ENCODE peak calls at places on chromosomes 13 and 19, in four cellular contexts. N is uterus, S is GM12891, Z is EH. I is an unnamed sample.

GRCh38 chr19:50258918-50259372 is 55.5 kb downstream of the MYH14 start:
- DNase-seq in Z (no peak), S (no peak), N (no peak), I (peak; percentile 87)

GRCh38 chr13:106597759-106598395 is 29.9 kb upstream of the ARGLU1 start:
- DNase-seq in N (no peak), Z (no peak), S (no peak), I (no peak)

GRCh38 chr19:18419699-18420460 is 682 bp downstream of the SSBP4 start:
- DNase-seq in Z (no peak), S (no peak), N (peak; percentile 59), I (peak; percentile 67)

GRCh38 chr13:29422015-29422414 is 173.5 kb downstream of the SLC7A1 start:
- DNase-seq in N (no peak), Z (no peak), S (no peak), I (no peak)

GRCh38 chr19:19655641-19656343 is 7.7 kb downstream of the ATP13A1 start:
- DNase-seq in S (peak; percentile 6), N (no peak), Z (no peak), I (no peak)

GRCh38 chr19:23762884-23763711 is 4.4 kb upstream of the ZNF681 start:
- DNase-seq in Z (peak; percentile 47), S (peak; percentile 25), N (peak; percentile 75), I (peak; percentile 95)

GRCh38 chr19:29965529-29965928 is 23.5 kb downstream of the URI1 start:
- DNase-seq in S (no peak), Z (peak; percentile 73), N (no peak), I (no peak)

GRCh38 chr19:52941941-52942370 is 18.7 kb upstream of the ZNF888 start:
- DNase-seq in S (no peak), N (peak; percentile 41), Z (peak; percentile 43), I (peak; percentile 74)

GRCh38 chr13:25868483-25868882 is 183.3 kb downstream of the SHISA2 start:
- DNase-seq in S (no peak), N (no peak), Z (no peak), I (no peak)

GRCh38 chr13:49308977-49309408 is 61.3 kb downstream of the CDADC1 start:
- DNase-seq in N (peak; percentile 61), S (no peak), Z (no peak), I (no peak)

GRCh38 chr19:8149261-8150094 is at the start of gene FBN3:
- DNase-seq in S (no peak), Z (no peak), N (no peak), I (peak; percentile 89)

GRCh38 chr19:48445256-48445605 is 552 bp upstream of the GRWD1 start:
- DNase-seq in Z (peak; percentile 84), S (no peak), N (peak; percentile 64), I (peak; percentile 80)

GRCh38 chr19:35963514-35963913 is 27.3 kb downstream of the LRFN3 start:
- DNase-seq in S (no peak), Z (peak; percentile 56), N (no peak), I (peak; percentile 93)

GRCh38 chr13:42971670-42972355 is 20.2 kb downstream of the EPSTI1 start:
- DNase-seq in S (no peak), Z (peak; percentile 39), N (no peak), I (no peak)

GRCh38 chr13:80235559-80236296 is 105.2 kb downstream of the SPRY2 start:
- DNase-seq in N (no peak), S (no peak), Z (peak; percentile 3), I (no peak)

GRCh38 chr13:113875429-113875815 is 11.5 kb upstream of the GAS6 start:
- DNase-seq in N (no peak), S (no peak), Z (no peak), I (peak; percentile 38)

GRCh38 chr13:98495627-98496238 is 81.2 kb downstream of the STK24 start:
- DNase-seq in Z (no peak), N (no peak), S (no peak), I (peak; percentile 71)

GRCh38 chr19:10173527-10173926 is 21.2 kb downstream of the DNMT1 start:
- DNase-seq in Z (peak; percentile 60), N (no peak), S (no peak), I (no peak)

I was measured in endodermal cell.